ENCODE peak calls at places on chromosomes 5 and 9, in six cellular contexts. One of them, this sample, is unnamed.

GRCh38 chr5:91425046-91425445 is 41.9 kb upstream of the ARRDC3 start:
- DNase-seq in Kasumi-1: no peak
- DNase-seq in aorta: no peak
- DNase-seq in posterior vena cava: no peak
- DNase-seq in IMR-90: no peak
- DNase-seq in Right ventricle myocardium superior: no peak
- DNase-seq in this sample: no peak

GRCh38 chr5:6634788-6635430 is 1.7 kb downstream of the SRD5A1 start:
- DNase-seq in IMR-90: peak
- DNase-seq in aorta: no peak
- DNase-seq in posterior vena cava: no peak
- DNase-seq in Kasumi-1: no peak
- DNase-seq in Right ventricle myocardium superior: no peak
- DNase-seq in this sample: no peak

GRCh38 chr5:116466740-116467139 is 107.9 kb downstream of the SEMA6A start:
- DNase-seq in Kasumi-1: no peak
- DNase-seq in IMR-90: no peak
- DNase-seq in aorta: no peak
- DNase-seq in Right ventricle myocardium superior: no peak
- DNase-seq in posterior vena cava: no peak
- DNase-seq in this sample: no peak

GRCh38 chr5:149063017-149063687 is at the start of gene SH3TC2:
- DNase-seq in Right ventricle myocardium superior: peak
- DNase-seq in Kasumi-1: peak
- DNase-seq in aorta: peak
- DNase-seq in posterior vena cava: no peak
- DNase-seq in IMR-90: peak
- DNase-seq in this sample: no peak

GRCh38 chr9:6068983-6069382 is 53.6 kb upstream of the RANBP6 start:
- DNase-seq in Right ventricle myocardium superior: no peak
- DNase-seq in Kasumi-1: peak
- DNase-seq in IMR-90: no peak
- DNase-seq in posterior vena cava: no peak
- DNase-seq in aorta: no peak
- DNase-seq in this sample: no peak

GRCh38 chr9:96050876-96051185 is 175.3 kb downstream of the ERCC6L2 start:
- DNase-seq in Right ventricle myocardium superior: no peak
- DNase-seq in Kasumi-1: no peak
- DNase-seq in IMR-90: no peak
- DNase-seq in posterior vena cava: peak
- DNase-seq in aorta: no peak
- DNase-seq in this sample: no peak

GRCh38 chr9:12463641-12464040 is 229.5 kb upstream of the TYRP1 start:
- DNase-seq in aorta: no peak
- DNase-seq in IMR-90: no peak
- DNase-seq in Kasumi-1: no peak
- DNase-seq in posterior vena cava: no peak
- DNase-seq in Right ventricle myocardium superior: no peak
- DNase-seq in this sample: no peak

GRCh38 chr9:123928471-123929176 is 1.3 kb downstream of the DENND1A start:
- DNase-seq in Kasumi-1: no peak
- DNase-seq in Right ventricle myocardium superior: no peak
- DNase-seq in aorta: no peak
- DNase-seq in IMR-90: peak
- DNase-seq in posterior vena cava: no peak
- DNase-seq in this sample: no peak

GRCh38 chr9:16207161-16207560 is 654.3 kb downstream of the CCDC171 start:
- DNase-seq in posterior vena cava: no peak
- DNase-seq in Right ventricle myocardium superior: peak
- DNase-seq in Kasumi-1: no peak
- DNase-seq in IMR-90: peak
- DNase-seq in aorta: no peak
- DNase-seq in this sample: no peak

GRCh38 chr9:121563425-121563824 is 63.8 kb upstream of the GGTA1 start:
- DNase-seq in posterior vena cava: no peak
- DNase-seq in Right ventricle myocardium superior: no peak
- DNase-seq in IMR-90: no peak
- DNase-seq in Kasumi-1: no peak
- DNase-seq in aorta: no peak
- DNase-seq in this sample: no peak

GRCh38 chr9:106691629-106692028 is 171.3 kb upstream of the ZNF462 start:
- DNase-seq in IMR-90: no peak
- DNase-seq in Right ventricle myocardium superior: no peak
- DNase-seq in posterior vena cava: no peak
- DNase-seq in Kasumi-1: no peak
- DNase-seq in aorta: no peak
- DNase-seq in this sample: no peak

GRCh38 chr9:16282216-16282615 is 588.3 kb downstream of the BNC2 start:
- DNase-seq in aorta: no peak
- DNase-seq in posterior vena cava: no peak
- DNase-seq in Kasumi-1: no peak
- DNase-seq in IMR-90: peak
- DNase-seq in Right ventricle myocardium superior: no peak
- DNase-seq in this sample: no peak

GRCh38 chr9:120713257-120714087 is 798 bp downstream of the MEGF9 start:
- DNase-seq in IMR-90: no peak
- DNase-seq in Right ventricle myocardium superior: peak
- DNase-seq in aorta: peak
- DNase-seq in Kasumi-1: peak
- DNase-seq in posterior vena cava: no peak
- DNase-seq in this sample: peak

GRCh38 chr9:129384887-129385614 is 207.0 kb upstream of the IER5L start:
- DNase-seq in posterior vena cava: no peak
- DNase-seq in Kasumi-1: no peak
- DNase-seq in IMR-90: no peak
- DNase-seq in Right ventricle myocardium superior: no peak
- DNase-seq in aorta: peak
- DNase-seq in this sample: no peak

GRCh38 chr5:142824391-142824790 is 54.2 kb downstream of the ARHGAP26 start:
- DNase-seq in Kasumi-1: no peak
- DNase-seq in posterior vena cava: no peak
- DNase-seq in Right ventricle myocardium superior: no peak
- DNase-seq in aorta: no peak
- DNase-seq in IMR-90: no peak
- DNase-seq in this sample: no peak

GRCh38 chr5:9222054-9222738 is 323.7 kb downstream of the SEMA5A start:
- DNase-seq in posterior vena cava: no peak
- DNase-seq in IMR-90: no peak
- DNase-seq in Kasumi-1: no peak
- DNase-seq in aorta: no peak
- DNase-seq in Right ventricle myocardium superior: no peak
- DNase-seq in this sample: no peak